ENCODE peak calls at places on chromosomes 5 and 9, in nine cellular contexts. G is HepG2, F is cardiac muscle cell, R is heart left ventricle, J is MM.1S, I is heart right ventricle, D is IMR-90, Y is PC-3, O is neural progenitor cell. W is an unnamed sample. For H3K4me1, the result is how much of the 10 kb centered on the place peaks cover.

GRCh38 chr5:156950716-156951115 is 12.3 kb downstream of the TIMD4 start:
- DNase-seq in G (no peak), F (no peak), R (no peak), J (no peak), I (no peak), D (no peak), Y (no peak), O (no peak), W (no peak)

GRCh38 chr9:30932226-30932625 is 1452.2 kb upstream of the ACO1 start:
- DNase-seq in G (no peak), F (no peak), R (no peak), J (no peak), I (no peak), D (no peak), Y (peak), O (no peak), W (peak)

GRCh38 chr5:75654693-75655315 is 43.6 kb downstream of the ANKDD1B start:
- DNase-seq in G (no peak), F (no peak), R (peak), J (no peak), I (peak), D (no peak), Y (no peak), O (no peak), W (no peak)

GRCh38 chr9:21605489-21605931 is 123.4 kb upstream of the IFNE start:
- DNase-seq in G (no peak), F (peak), R (no peak), J (no peak), I (no peak), D (peak), Y (peak), O (no peak), W (no peak)

GRCh38 chr9:20394928-20395327 is 227.4 kb downstream of the MLLT3 start:
- DNase-seq in G (no peak), F (no peak), R (no peak), J (no peak), I (no peak), D (no peak), Y (no peak), O (peak), W (no peak)

GRCh38 chr5:112724901-112725300 is 12.8 kb upstream of the APC start:
- DNase-seq in G (no peak), F (no peak), R (no peak), J (no peak), I (no peak), D (no peak), Y (no peak), O (no peak), W (no peak)

GRCh38 chr5:178247481-178248456 is 15.2 kb upstream of the PHYKPL start:
- DNase-seq in G (no peak), F (no peak), R (no peak), J (no peak), I (no peak), D (no peak), Y (no peak), O (no peak), W (no peak)

GRCh38 chr9:134594376-134594941 is 47.1 kb upstream of the COL5A1 start:
- DNase-seq in G (no peak), F (no peak), R (no peak), J (no peak), I (no peak), D (no peak), Y (no peak), O (no peak), W (no peak)

GRCh38 chr9:78297672-78297961 is 692 bp downstream of the PSAT1 start:
- DNase-seq in G (no peak), F (peak), R (no peak), J (no peak), I (no peak), D (peak), Y (no peak), O (no peak), W (no peak)

GRCh38 chr5:130471-131175 is 38.7 kb downstream of the PLEKHG4B start:
- DNase-seq in G (no peak), F (peak), R (no peak), J (no peak), I (no peak), D (peak), Y (no peak), O (no peak), W (no peak)

GRCh38 chr9:90857855-90858254 is 56.2 kb downstream of the SYK start:
- DNase-seq in G (no peak), F (no peak), R (no peak), J (no peak), I (no peak), D (no peak), Y (no peak), O (no peak), W (no peak)

GRCh38 chr5:32231929-32232328 is 57.8 kb upstream of the GOLPH3 start:
- DNase-seq in G (no peak), F (no peak), R (peak), J (no peak), I (no peak), D (no peak), Y (no peak), O (no peak), W (no peak)

GRCh38 chr5:74579215-74579614 is 61.3 kb downstream of the ENC1 start:
- DNase-seq in G (no peak), F (peak), R (no peak), J (peak), I (no peak), D (no peak), Y (no peak), O (no peak), W (no peak)

GRCh38 chr9:14314424-14314928 is 535 bp upstream of the NFIB start:
- DNase-seq in G (peak), F (peak), R (peak), J (peak), I (peak), D (peak), Y (peak), O (peak), W (peak)

GRCh38 chr9:38621434-38622082 is 1.2 kb upstream of the ANKRD18A start:
- DNase-seq in G (peak), F (peak), R (peak), J (peak), I (no peak), D (no peak), Y (peak), O (peak), W (no peak)

GRCh38 chr5:26024774-26025173 is 1013.6 kb downstream of the CDH9 start:
- DNase-seq in G (peak), F (no peak), R (no peak), J (no peak), I (no peak), D (no peak), Y (peak), O (peak), W (no peak)

GRCh38 chr5:97844797-97845196 is 661.8 kb upstream of the RIOK2 start:
- DNase-seq in G (no peak), F (no peak), R (no peak), J (no peak), I (no peak), D (no peak), Y (no peak), O (peak), W (no peak)
- TF ChIP-seq CTCF in G (peak), F (no peak), R (no peak), J (no peak), I (no peak), D (no peak), Y (no peak), O (peak), W (no peak)

GRCh38 chr9:136567651-136568287 is 21.9 kb upstream of the NOTCH1 start:
- DNase-seq in G (peak), F (peak), R (peak), J (no peak), I (peak), D (peak), Y (peak), O (peak), W (peak)
- H3K4me1 ChIP-seq in G (under half), F (half or more), R (half or more), J (under half), I (half or more), D (under half), Y (under half), O (half or more), W (under half)

GRCh38 chr5:54905942-54906537 is 79.4 kb downstream of the ESM1 start:
- DNase-seq in G (peak), F (peak), R (peak), J (peak), I (peak), D (peak), Y (peak), O (peak), W (peak)
- TF ChIP-seq CTCF in G (peak), F (peak), R (peak), J (peak), I (peak), D (peak), Y (peak), O (peak), W (peak)

GRCh38 chr9:122332643-122333042 is 38.2 kb upstream of the PTGS1 start:
- DNase-seq in G (no peak), F (no peak), R (no peak), J (no peak), I (no peak), D (no peak), Y (no peak), O (no peak), W (no peak)

GRCh38 chr9:122336836-122337560 is 33.8 kb upstream of the PTGS1 start:
- DNase-seq in G (no peak), F (no peak), R (no peak), J (no peak), I (no peak), D (no peak), Y (no peak), O (no peak), W (no peak)

GRCh38 chr9:122336189-122336588 is 34.6 kb upstream of the PTGS1 start:
- DNase-seq in G (no peak), F (no peak), R (no peak), J (no peak), I (no peak), D (no peak), Y (no peak), O (no peak), W (no peak)

GRCh38 chr9:122333169-122333808 is 37.5 kb upstream of the PTGS1 start:
- DNase-seq in G (no peak), F (no peak), R (no peak), J (no peak), I (no peak), D (no peak), Y (no peak), O (no peak), W (no peak)

DNA sequence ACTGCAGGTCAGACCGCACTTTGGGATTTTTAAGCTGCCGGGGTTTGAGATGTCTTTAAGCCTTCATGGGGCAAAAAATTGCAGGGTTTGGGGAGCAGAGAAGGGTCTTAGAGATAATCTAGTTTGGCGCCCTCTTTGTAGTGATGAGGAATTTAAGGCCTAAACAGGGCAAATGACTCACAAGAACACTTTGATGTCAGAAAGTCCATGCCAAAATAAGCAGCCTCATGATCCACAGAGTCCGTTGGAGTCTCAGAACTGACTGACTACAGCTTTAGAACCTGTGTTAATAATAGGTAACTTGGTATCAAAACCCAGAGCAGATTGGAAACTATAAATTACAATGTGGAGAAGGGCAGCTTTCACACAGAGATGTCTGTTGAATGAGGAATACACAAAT is 35.9 kb upstream of the PTGS1 start:
- DNase-seq in G (no peak), F (peak), R (no peak), J (no peak), I (no peak), D (peak), Y (no peak), O (no peak), W (no peak)
- H3K4me1 ChIP-seq in G (under half), F (under half), R (under half), J (under half), I (under half), D (under half), Y (under half), O (under half), W (under half)

GRCh38 chr5:95847261-95847592 is 24.7 kb upstream of the GLRX start:
- DNase-seq in G (no peak), F (no peak), R (no peak), J (no peak), I (no peak), D (no peak), Y (no peak), O (no peak), W (no peak)
- TF ChIP-seq CTCF in G (no peak), F (no peak), R (no peak), J (no peak), I (peak), D (no peak), Y (no peak), O (no peak), W (no peak)

GRCh38 chr9:33856247-33856646 is 39.3 kb downstream of the UBE2R2 start:
- DNase-seq in G (no peak), F (no peak), R (no peak), J (no peak), I (no peak), D (no peak), Y (no peak), O (no peak), W (no peak)

GRCh38 chr9:33850267-33850629 is 33.3 kb downstream of the UBE2R2 start:
- DNase-seq in G (no peak), F (no peak), R (no peak), J (no peak), I (no peak), D (no peak), Y (no peak), O (no peak), W (no peak)

GRCh38 chr9:33850677-33851076 is 33.7 kb downstream of the UBE2R2 start:
- DNase-seq in G (no peak), F (no peak), R (no peak), J (no peak), I (no peak), D (no peak), Y (peak), O (no peak), W (no peak)

GRCh38 chr9:33852216-33852826 is 35.4 kb downstream of the UBE2R2 start:
- DNase-seq in G (peak), F (peak), R (peak), J (peak), I (peak), D (peak), Y (peak), O (peak), W (no peak)

GRCh38 chr9:33851301-33851700 is 34.3 kb downstream of the UBE2R2 start:
- DNase-seq in G (no peak), F (no peak), R (no peak), J (no peak), I (no peak), D (no peak), Y (peak), O (no peak), W (no peak)
- H3K4me1 ChIP-seq in G (half or more), F (under half), R (half or more), J (under half), I (half or more), D (under half), Y (under half), O (under half), W (under half)

DNA sequence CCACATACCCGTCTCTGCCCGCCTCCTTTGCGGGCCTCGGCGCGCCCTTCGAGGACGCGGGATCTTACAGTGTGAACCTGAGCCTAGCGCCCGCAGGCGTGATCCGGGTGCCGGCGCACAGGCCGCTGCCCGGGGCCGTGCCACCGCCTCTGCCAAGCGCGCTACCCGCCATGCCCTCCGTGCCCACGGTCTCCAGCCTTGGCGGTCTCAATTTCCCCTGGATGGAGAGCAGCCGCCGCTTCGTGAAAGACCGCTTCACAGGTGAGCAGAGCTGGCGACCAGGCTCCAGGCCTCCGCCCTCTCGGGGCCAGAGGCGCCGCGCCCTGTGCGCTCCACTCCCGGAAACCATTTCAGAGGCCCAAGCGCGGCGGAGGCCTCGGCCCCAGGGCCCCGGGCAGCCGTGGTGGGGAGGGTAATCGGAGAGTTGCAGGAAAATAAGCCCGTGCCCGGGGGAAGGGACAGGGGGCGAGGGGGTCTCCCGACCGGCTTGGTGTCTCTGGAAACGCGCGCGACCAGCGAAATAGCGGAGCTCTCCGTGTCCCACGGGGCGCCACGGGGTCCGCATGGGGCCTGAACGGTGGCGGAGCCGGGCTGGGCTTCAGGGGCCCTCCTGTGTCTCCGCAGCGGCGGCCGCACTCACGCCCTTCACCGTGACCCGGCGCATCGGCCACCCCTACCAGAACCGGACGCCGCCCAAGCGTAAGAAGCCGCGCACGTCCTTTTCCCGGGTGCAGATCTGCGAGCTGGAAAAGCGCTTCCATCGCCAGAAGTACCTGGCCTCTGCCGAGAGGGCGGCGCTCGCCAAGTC is 682 bp downstream of the TLX3 start:
- DNase-seq in G (no peak), F (no peak), R (no peak), J (no peak), I (no peak), D (no peak), Y (no peak), O (peak), W (no peak)
- TF ChIP-seq CTCF in G (no peak), F (peak), R (no peak), J (no peak), I (no peak), D (peak), Y (no peak), O (peak), W (peak)

GRCh38 chr9:105129731-105130130 is 114.7 kb upstream of the SLC44A1 start:
- DNase-seq in G (no peak), F (no peak), R (no peak), J (no peak), I (no peak), D (no peak), Y (no peak), O (no peak), W (no peak)
- H3K4me1 ChIP-seq in G (under half), F (under half), R (under half), J (under half), I (under half), D (under half), Y (under half), O (under half), W (under half)

W was measured in foreskin keratinocyte.